ENCODE peak calls at places on chromosomes 13 and 19, in ten cellular contexts. K is RWPE2; S is T-cell; U is NCI-H1930; L is stimulated activated CD4-positive, alpha-beta T cell treated with anti-CD3 and anti-CD28 coated beads, TNF-alpha, amount 100 ng/mL, for 48 hours; C is AML-193; H is AG08396; J is thoracic aorta; X is activated T-cell treated with anti-CD3 and anti-CD28 coated beads, Interleukin-2, amount 50 U/mL, for 72 hours; P is DMS153. B is an unnamed sample.

GRCh38 chr13:50074843-50075242 is 59.6 kb downstream of the KCNRG start:
- DNase-seq in K (no peak), S (no peak), U (no peak), L (no peak), C (no peak), H (no peak), J (no peak), X (no peak), P (no peak), B (no peak)

GRCh38 chr13:19586904-19587634 is 25.7 kb upstream of the TPTE2 start:
- DNase-seq in K (no peak), S (peak), U (no peak), L (peak), C (peak), H (no peak), J (no peak), X (peak), P (no peak), B (peak)

GRCh38 chr19:52498571-52498970 is 28.9 kb upstream of the ZNF808 start:
- DNase-seq in K (no peak), S (no peak), U (no peak), L (no peak), C (no peak), H (no peak), J (no peak), X (no peak), P (no peak), B (no peak)

GRCh38 chr13:27024781-27025492 is 146.7 kb downstream of the USP12 start:
- DNase-seq in K (no peak), S (no peak), U (no peak), L (no peak), C (no peak), H (no peak), J (no peak), X (no peak), P (no peak), B (no peak)

GRCh38 chr19:17001603-17002183 is 24.9 kb downstream of the CPAMD8 start:
- DNase-seq in K (no peak), S (peak), U (no peak), L (peak), C (no peak), H (no peak), J (no peak), X (peak), P (no peak), B (no peak)

GRCh38 chr19:55080121-55080914 is 4.6 kb downstream of the EPS8L1 start:
- DNase-seq in K (no peak), S (peak), U (peak), L (peak), C (no peak), H (peak), J (no peak), X (peak), P (peak), B (peak)

GRCh38 chr13:94706854-94707399 is 5.4 kb downstream of the SOX21 start:
- DNase-seq in K (no peak), S (no peak), U (peak), L (no peak), C (no peak), H (no peak), J (no peak), X (no peak), P (no peak), B (no peak)

GRCh38 chr13:44637581-44637980 is 61.5 kb upstream of the TSC22D1 start:
- DNase-seq in K (no peak), S (no peak), U (no peak), L (no peak), C (no peak), H (no peak), J (no peak), X (no peak), P (no peak), B (no peak)

GRCh38 chr19:53553865-53554791 is 16.2 kb downstream of the ZNF331 start:
- DNase-seq in K (peak), S (peak), U (peak), L (peak), C (peak), H (peak), J (peak), X (peak), P (peak), B (peak)

GRCh38 chr19:41821003-41821735 is 23.3 kb downstream of the LYPD4 start:
- DNase-seq in K (no peak), S (peak), U (peak), L (no peak), C (peak), H (peak), J (no peak), X (peak), P (peak), B (no peak)

GRCh38 chr13:110913322-110913721 is 1.5 kb downstream of the ANKRD10 start:
- DNase-seq in K (no peak), S (peak), U (no peak), L (no peak), C (no peak), H (no peak), J (no peak), X (no peak), P (no peak), B (no peak)

GRCh38 chr13:48930933-48931332 is 44.8 kb upstream of the FNDC3A start:
- DNase-seq in K (no peak), S (no peak), U (no peak), L (no peak), C (no peak), H (no peak), J (no peak), X (no peak), P (no peak), B (no peak)

GRCh38 chr19:48678201-48678600 is 5.4 kb upstream of the NTN5 start:
- DNase-seq in K (no peak), S (no peak), U (no peak), L (no peak), C (no peak), H (no peak), J (no peak), X (no peak), P (no peak), B (no peak)

GRCh38 chr13:23934481-23934880 is 37.2 kb upstream of the C1QTNF9B start:
- DNase-seq in K (no peak), S (no peak), U (no peak), L (no peak), C (no peak), H (no peak), J (no peak), X (no peak), P (no peak), B (no peak)

GRCh38 chr13:38680912-38681311 is 6.0 kb upstream of the FREM2 start:
- DNase-seq in K (no peak), S (no peak), U (no peak), L (no peak), C (no peak), H (no peak), J (no peak), X (no peak), P (no peak), B (no peak)

GRCh38 chr19:7832009-7832408 is 2.0 kb downstream of the EVI5L start:
- DNase-seq in K (no peak), S (no peak), U (no peak), L (no peak), C (no peak), H (no peak), J (no peak), X (no peak), P (no peak), B (no peak)

GRCh38 chr19:3808420-3809143 is 22.4 kb upstream of the MATK start:
- DNase-seq in K (no peak), S (no peak), U (no peak), L (no peak), C (no peak), H (no peak), J (no peak), X (no peak), P (no peak), B (no peak)

GRCh38 chr13:27004866-27005265 is 166.7 kb downstream of the USP12 start:
- DNase-seq in K (no peak), S (no peak), U (no peak), L (no peak), C (no peak), H (no peak), J (no peak), X (no peak), P (no peak), B (no peak)

GRCh38 chr13:103758222-103758621 is 692.0 kb upstream of the SLC10A2 start:
- DNase-seq in K (no peak), S (no peak), U (no peak), L (no peak), C (no peak), H (no peak), J (no peak), X (no peak), P (no peak), B (no peak)

GRCh38 chr19:7083076-7083956 is 13.8 kb downstream of the ZNF557 start:
- DNase-seq in K (no peak), S (no peak), U (peak), L (no peak), C (no peak), H (no peak), J (no peak), X (no peak), P (peak), B (no peak)

GRCh38 chr19:3700242-3701032 is at the start of gene PIP5K1C:
- DNase-seq in K (no peak), S (peak), U (peak), L (peak), C (peak), H (peak), J (peak), X (peak), P (peak), B (peak)

GRCh38 chr13:40329682-40330485 is 336.6 kb downstream of the FOXO1 start:
- DNase-seq in K (no peak), S (no peak), U (no peak), L (no peak), C (no peak), H (no peak), J (no peak), X (no peak), P (no peak), B (no peak)